ENCODE peak calls at places on chromosomes 1 and 21, in ten cellular contexts. S, J, X, E, K, M, F, V, R and B are unnamed samples.

GRCh38 chr21:35438643-35439404 is 389.7 kb upstream of the RUNX1 start:
- DNase-seq in V (no peak), R (no peak), J (peak; percentile 35), E (no peak), X (peak; percentile 68), S (no peak), K (no peak), M (no peak), F (no peak), B (no peak)

GRCh38 chr1:201648066-201648910 is 109.4 kb downstream of the NAV1 start:
- DNase-seq in X (no peak), F (no peak), M (peak; percentile 77), R (peak; percentile 53), E (peak; percentile 64), K (peak; percentile 46), V (peak; percentile 81), S (peak; percentile 50), J (peak; percentile 35), B (no peak)

GRCh38 chr1:177780096-177780700 is 189.7 kb downstream of the SEC16B start:
- DNase-seq in J (no peak), S (no peak), E (peak; percentile 24), K (peak; percentile 23), F (no peak), R (no peak), X (peak; percentile 61), M (no peak), V (no peak), B (no peak)

GRCh38 chr1:118081387-118081786 is 103.6 kb downstream of the SPAG17 start:
- DNase-seq in X (no peak), E (no peak), F (no peak), R (no peak), M (no peak), S (no peak), K (no peak), J (no peak), V (no peak), B (no peak)

GRCh38 chr1:226736908-226737818 is 1.9 kb downstream of the ITPKB start:
- DNase-seq in J (peak; percentile 39), R (peak; percentile 48), X (peak; percentile 46), E (no peak), F (no peak), V (peak; percentile 40), K (no peak), M (peak; percentile 32), S (peak; percentile 36), B (peak; percentile 25)

GRCh38 chr1:62392951-62393350 is 43.9 kb upstream of the USP1 start:
- DNase-seq in X (no peak), R (no peak), M (no peak), K (no peak), V (no peak), E (no peak), F (no peak), S (no peak), J (no peak), B (no peak)

GRCh38 chr1:151519667-151520066 is 8.5 kb downstream of the CGN start:
- DNase-seq in M (peak; percentile 61), R (no peak), E (no peak), K (no peak), S (no peak), V (no peak), J (no peak), F (no peak), X (no peak), B (no peak)

GRCh38 chr1:212774584-212774983 is 17.0 kb downstream of the NSL1 start:
- DNase-seq in S (no peak), F (no peak), X (peak; percentile 88), M (no peak), K (no peak), R (no peak), J (no peak), V (no peak), E (no peak), B (no peak)

GRCh38 chr1:221187174-221187573 is 307.9 kb downstream of the HLX start:
- DNase-seq in V (no peak), F (no peak), R (no peak), J (no peak), S (no peak), M (no peak), E (no peak), K (no peak), X (no peak), B (no peak)

GRCh38 chr21:45981154-45981606 is 390 bp upstream of the COL6A1 start:
- DNase-seq in F (no peak), V (peak; percentile 89), M (peak; percentile 76), K (peak; percentile 82), X (peak; percentile 86), R (peak; percentile 87), E (peak; percentile 63), S (peak; percentile 90), J (peak; percentile 73), B (peak; percentile 96)
- TF ChIP-seq POLR2A in F (peak; percentile 13), V (peak; percentile 77), M (no peak), K (peak; percentile 48), X (no peak), R (peak; percentile 78), E (peak; percentile 28), S (peak; percentile 64), J (peak; percentile 39), B (no peak)

GRCh38 chr1:28371011-28371378 is 1.5 kb downstream of the PHACTR4 start:
- DNase-seq in V (no peak), E (no peak), R (no peak), J (no peak), F (no peak), X (no peak), K (no peak), M (no peak), S (no peak), B (no peak)

GRCh38 chr1:28374297-28374696 is 4.8 kb downstream of the PHACTR4 start:
- DNase-seq in S (no peak), V (no peak), X (no peak), J (no peak), R (no peak), K (no peak), F (no peak), E (no peak), M (no peak), B (no peak)

GRCh38 chr1:28369518-28370219 is at the start of gene PHACTR4:
- DNase-seq in V (peak; percentile 96), F (peak; percentile 35), E (peak; percentile 87), R (peak; percentile 90), X (peak; percentile 96), K (peak; percentile 96), J (peak; percentile 94), M (peak; percentile 94), S (peak; percentile 91), B (peak; percentile 97)

GRCh38 chr1:28369225-28369517 is 369 bp upstream of the PHACTR4 start:
- DNase-seq in K (no peak), F (no peak), M (no peak), X (no peak), E (no peak), S (no peak), R (no peak), V (no peak), J (no peak), B (no peak)

GRCh38 chr1:28370220-28371010 is 875 bp downstream of the PHACTR4 start:
- DNase-seq in J (peak; percentile 34), M (peak; percentile 5), X (peak; percentile 62), R (peak; percentile 21), F (no peak), K (no peak), V (peak; percentile 31), E (peak; percentile 51), S (peak; percentile 23), B (no peak)
- TF ChIP-seq CTCF in J (peak; percentile 49), M (no peak), X (no peak), R (peak; percentile 34), F (peak; percentile 27), K (peak; percentile 24), V (no peak), E (no peak), S (no peak), B (no peak)

GRCh38 chr1:77375990-77376389 is 94.2 kb downstream of the AK5 start:
- DNase-seq in X (no peak), S (no peak), R (no peak), F (no peak), M (no peak), K (no peak), J (no peak), E (no peak), V (no peak), B (no peak)
- TF ChIP-seq POLR2A in X (no peak), S (no peak), R (no peak), F (no peak), M (no peak), K (no peak), J (no peak), E (no peak), V (no peak), B (no peak)

DNA sequence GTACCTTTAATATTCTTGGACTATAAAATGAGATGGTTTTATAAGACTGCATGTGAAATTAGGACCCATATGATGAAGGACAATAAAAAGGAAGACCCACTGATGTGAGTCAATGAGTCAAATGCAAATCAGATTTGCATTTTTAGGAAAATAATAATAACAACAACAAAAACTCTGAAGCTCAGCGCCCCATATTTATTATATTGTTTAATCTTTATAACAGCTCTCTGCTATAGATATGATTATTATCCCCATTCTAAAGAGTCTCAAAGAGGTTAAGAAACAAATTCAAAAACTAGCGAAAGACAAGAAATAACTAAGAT is 850 bp upstream of the SELL start:
- DNase-seq in E (no peak), S (no peak), M (no peak), X (no peak), R (no peak), V (no peak), J (no peak), K (no peak), F (no peak), B (no peak)
- TF ChIP-seq CTCF in E (no peak), S (no peak), M (no peak), X (no peak), R (no peak), V (no peak), J (no peak), K (no peak), F (no peak), B (no peak)

DNA sequence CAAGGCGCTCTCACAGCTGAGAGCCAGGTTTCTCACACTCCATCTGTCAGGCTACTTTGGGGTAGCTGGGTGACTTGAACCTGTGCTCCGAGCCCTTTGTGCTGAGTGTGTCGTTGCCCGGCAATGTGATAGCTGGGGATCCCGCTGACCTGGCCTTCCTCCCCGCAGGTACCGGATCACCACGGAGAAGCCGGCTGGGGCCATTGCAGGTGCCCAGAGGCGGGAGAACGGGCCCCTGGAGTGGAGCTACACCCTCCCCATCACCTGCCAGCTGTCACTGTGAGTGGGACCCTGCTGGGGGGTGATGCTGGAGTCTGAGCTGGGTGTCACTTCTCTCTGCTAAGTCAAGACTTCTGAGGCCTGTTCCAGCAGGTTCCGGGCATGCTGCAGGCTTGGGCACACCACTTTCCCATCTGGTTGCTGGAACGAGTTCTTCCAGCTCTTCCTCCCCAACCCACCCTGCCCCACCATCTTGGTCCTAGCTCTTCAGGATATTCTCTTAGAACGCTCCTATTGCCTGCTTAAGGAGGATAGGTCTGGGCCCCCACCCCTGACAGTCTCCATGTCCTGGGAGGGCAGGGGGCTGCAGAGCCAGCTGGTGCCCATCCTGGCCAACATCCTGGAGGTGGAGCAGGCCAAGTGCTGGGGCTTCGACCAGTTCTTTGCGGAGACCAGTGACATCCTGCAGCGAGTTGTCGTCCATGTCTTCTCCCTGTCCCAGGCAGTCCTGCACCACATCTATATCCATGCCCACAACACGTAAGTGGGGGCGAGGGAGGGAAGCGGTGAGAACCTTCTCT is 7.5 kb downstream of the IKBKE start:
- DNase-seq in J (no peak), S (no peak), K (no peak), X (no peak), R (no peak), V (no peak), E (no peak), M (no peak), F (no peak), B (no peak)
- TF ChIP-seq POLR2A in J (no peak), S (no peak), K (no peak), X (no peak), R (no peak), V (no peak), E (no peak), M (no peak), F (no peak), B (no peak)